ENCODE peak calls at places on chromosomes 16 and 17, in four cellular contexts. V is endothelial cell of umbilical vein, I is breast epithelium, F is H1. T is an unnamed sample.

GRCh38 chr17:27535178-27535928 is 79.1 kb downstream of the KSR1 start:
- DNase-seq in V (peak), I (no peak), F (no peak), T (no peak)

GRCh38 chr17:48770954-48771353 is 42.4 kb upstream of the HOXB13 start:
- DNase-seq in V (no peak), I (no peak), F (no peak), T (no peak)

GRCh38 chr16:64864232-64864803 is 257.5 kb downstream of the CDH11 start:
- DNase-seq in V (no peak), I (no peak), F (no peak), T (no peak)

GRCh38 chr16:13915033-13915635 is 4.8 kb upstream of the ERCC4 start:
- DNase-seq in V (no peak), I (no peak), F (no peak), T (no peak)

GRCh38 chr16:1428511-1428910 is 2.4 kb upstream of the PERCC1 start:
- DNase-seq in V (peak), I (peak), F (peak), T (no peak)

GRCh38 chr17:29243792-29244191 is 2.9 kb upstream of the CRYBA1 start:
- DNase-seq in V (no peak), I (no peak), F (no peak), T (no peak)

GRCh38 chr17:62601438-62601837 is 26.0 kb upstream of the MRC2 start:
- DNase-seq in V (no peak), I (no peak), F (no peak), T (no peak)

GRCh38 chr17:78272181-78272913 is 40.9 kb downstream of the TMEM235 start:
- DNase-seq in V (no peak), I (peak), F (no peak), T (peak)

GRCh38 chr17:13104576-13104975 is 86.7 kb upstream of the ELAC2 start:
- DNase-seq in V (no peak), I (no peak), F (no peak), T (no peak)

GRCh38 chr17:80751070-80751459 is 206.4 kb downstream of the RPTOR start:
- DNase-seq in V (no peak), I (no peak), F (no peak), T (no peak)

GRCh38 chr16:59993101-59993500 is 1259.0 kb upstream of the GOT2 start:
- DNase-seq in V (no peak), I (no peak), F (no peak), T (no peak)

GRCh38 chr17:7132511-7133094 is 18.0 kb upstream of the ASGR2 start:
- DNase-seq in V (peak), I (no peak), F (peak), T (no peak)

GRCh38 chr17:27529230-27529796 is 73.1 kb downstream of the KSR1 start:
- DNase-seq in V (peak), I (no peak), F (no peak), T (no peak)

GRCh38 chr16:11748404-11749254 is 6.0 kb upstream of the TXNDC11 start:
- DNase-seq in V (no peak), I (no peak), F (no peak), T (no peak)

GRCh38 chr17:35812456-35812855 is 3.2 kb downstream of the TAF15 start:
- DNase-seq in V (no peak), I (no peak), F (no peak), T (no peak)

GRCh38 chr16:3907586-3907985 is 27.1 kb upstream of the CREBBP start:
- DNase-seq in V (no peak), I (no peak), F (peak), T (peak)

GRCh38 chr17:6796887-6797490 is 21.0 kb downstream of the FBXO39 start:
- DNase-seq in V (no peak), I (no peak), F (no peak), T (no peak)

GRCh38 chr17:79925242-79925957 is 86.2 kb upstream of the CBX4 start:
- DNase-seq in V (no peak), I (peak), F (no peak), T (no peak)

GRCh38 chr17:48052956-48053757 is 5.0 kb downstream of the NFE2L1 start:
- DNase-seq in V (peak), I (peak), F (no peak), T (no peak)

GRCh38 chr17:47291242-47291873 is 32.4 kb upstream of the EFCAB13 start:
- DNase-seq in V (no peak), I (no peak), F (no peak), T (no peak)

GRCh38 chr17:37718383-37719048 is 26.3 kb downstream of the HNF1B start:
- DNase-seq in V (no peak), I (no peak), F (no peak), T (no peak)

GRCh38 chr17:65220732-65221131 is 83.6 kb downstream of the RGS9 start:
- DNase-seq in V (no peak), I (no peak), F (no peak), T (no peak)

GRCh38 chr17:44355310-44355640 is 8.4 kb downstream of the FAM171A2 start:
- DNase-seq in V (no peak), I (no peak), F (no peak), T (no peak)

GRCh38 chr17:3802461-3803307 is 1.7 kb upstream of the ITGAE start:
- DNase-seq in V (no peak), I (peak), F (no peak), T (no peak)
- TF ChIP-seq POLR2AphosphoS5 in V (no peak), I (peak), F (no peak), T (no peak)

GRCh38 chr17:57955183-57955952 is at the start of gene CUEDC1:
- DNase-seq in V (peak), I (peak), F (peak), T (no peak)

GRCh38 chr17:57957886-57958285 is 2.7 kb upstream of the CUEDC1 start:
- DNase-seq in V (no peak), I (peak), F (peak), T (peak)

GRCh38 chr17:57954421-57955182 is 610 bp downstream of the CUEDC1 start:
- DNase-seq in V (peak), I (no peak), F (peak), T (peak)

GRCh38 chr17:57957120-57957850 is 2.1 kb upstream of the CUEDC1 start:
- DNase-seq in V (no peak), I (peak), F (peak), T (peak)

DNA sequence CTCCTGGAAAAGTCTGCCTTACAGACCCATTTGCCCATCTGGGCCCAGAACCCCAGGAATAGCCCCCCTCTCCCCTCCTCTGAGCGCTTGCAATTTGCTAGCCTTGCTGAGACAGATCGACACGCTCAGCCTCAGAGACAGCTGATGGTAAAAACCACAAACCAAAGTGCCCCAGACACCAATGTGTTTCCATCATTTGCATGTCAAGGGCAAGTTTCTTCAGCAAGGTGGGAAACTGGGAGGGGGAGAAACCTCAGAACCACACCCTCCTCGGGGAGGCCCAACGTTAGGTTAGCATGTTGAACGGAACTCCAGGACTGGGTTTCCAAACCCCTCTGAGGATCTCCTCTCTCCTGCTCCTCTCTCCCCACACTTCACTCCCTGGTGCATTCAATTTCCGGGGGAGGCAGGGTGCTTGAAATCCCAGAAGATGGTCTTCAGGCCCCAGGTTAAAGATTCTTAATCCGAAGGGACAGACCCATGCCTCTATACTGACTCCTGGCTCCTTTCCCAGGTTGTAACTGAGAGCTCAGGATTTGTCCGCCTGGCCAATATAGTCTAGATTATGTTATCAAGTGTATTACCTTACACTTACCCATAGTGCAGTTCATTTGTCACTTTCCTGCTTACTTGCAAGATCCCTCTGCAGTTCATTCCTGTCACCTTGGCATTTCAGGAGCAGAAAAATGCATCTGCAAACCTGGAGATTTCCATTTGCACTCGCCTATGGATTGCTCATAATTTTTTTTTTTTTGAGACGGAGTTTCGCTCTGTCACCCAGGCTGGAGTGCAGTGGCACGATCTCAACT is 1.3 kb upstream of the CUEDC1 start:
- DNase-seq in V (no peak), I (peak), F (peak), T (peak)
- TF ChIP-seq POLR2AphosphoS5 in V (no peak), I (no peak), F (no peak), T (no peak)

GRCh38 chr17:66968916-66969315 is 4.4 kb downstream of the CACNG4 start:
- DNase-seq in V (no peak), I (no peak), F (no peak), T (no peak)
- TF ChIP-seq POLR2AphosphoS5 in V (no peak), I (no peak), F (no peak), T (no peak)

DNA sequence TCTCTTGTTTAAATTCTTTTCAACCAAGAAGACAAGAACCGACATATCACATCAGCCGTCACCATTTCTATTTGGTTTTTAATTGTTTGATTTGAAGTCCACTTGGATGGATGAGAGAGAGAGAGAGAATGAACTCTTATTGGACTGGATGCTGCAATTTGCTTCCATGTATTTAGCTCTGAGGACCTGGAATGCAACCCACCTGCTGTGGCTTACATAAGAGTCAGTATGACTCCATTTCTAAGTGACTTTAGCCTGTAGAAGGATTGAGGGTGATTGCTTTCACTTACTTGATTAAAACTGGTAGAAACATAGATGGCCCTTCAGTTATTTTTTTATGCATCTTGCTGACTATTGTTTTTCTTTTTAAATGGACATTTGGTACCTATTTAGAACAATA is 296.1 kb downstream of the CNTNAP4 start:
- DNase-seq in V (no peak), I (no peak), F (no peak), T (no peak)
- TF ChIP-seq POLR2AphosphoS5 in V (no peak), I (no peak), F (no peak), T (no peak)

DNA sequence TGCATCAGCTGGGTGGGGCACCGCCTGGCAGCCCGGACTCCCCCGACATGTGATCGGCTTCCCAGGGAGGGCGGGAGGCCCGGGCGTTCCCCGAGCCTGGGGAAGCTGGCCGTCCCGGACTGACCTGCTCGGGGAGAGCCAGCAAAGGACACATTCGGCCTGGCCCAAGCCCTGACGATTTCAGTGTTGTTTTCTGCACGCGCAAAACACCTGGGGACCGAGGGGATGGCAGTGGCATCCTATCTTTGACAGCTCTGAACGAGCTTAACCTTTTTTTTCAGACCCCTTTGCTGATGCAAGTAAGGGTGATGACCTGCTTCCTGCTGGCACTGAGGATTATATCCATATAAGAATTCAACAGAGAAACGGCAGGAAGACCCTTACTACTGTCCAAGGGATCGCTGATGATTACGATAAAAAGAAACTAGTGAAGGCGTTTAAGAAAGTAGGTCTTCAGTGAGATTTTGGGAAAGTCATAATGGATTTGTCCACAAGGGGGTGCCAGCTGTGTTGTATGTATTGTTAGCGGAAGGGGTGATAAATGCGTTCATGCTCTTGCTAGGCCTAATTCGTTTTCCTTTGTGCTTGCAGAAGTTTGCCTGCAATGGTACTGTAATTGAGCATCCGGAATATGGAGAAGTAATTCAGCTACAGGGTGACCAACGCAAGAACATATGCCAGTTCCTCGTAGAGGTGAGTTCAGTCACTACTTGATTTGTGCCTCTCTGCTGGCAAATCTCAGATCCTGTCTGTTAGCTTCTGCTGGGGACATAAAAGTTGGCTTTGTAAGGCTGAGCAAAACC is 1.0 kb downstream of the EIF1 start:
- DNase-seq in V (peak), I (peak), F (peak), T (no peak)
- TF ChIP-seq POLR2AphosphoS5 in V (no peak), I (peak), F (peak), T (no peak)

GRCh38 chr17:41907185-41907556 is 11.6 kb downstream of the ACLY start:
- DNase-seq in V (no peak), I (no peak), F (no peak), T (no peak)
- TF ChIP-seq POLR2AphosphoS5 in V (no peak), I (no peak), F (no peak), T (no peak)

GRCh38 chr17:76034433-76035185 is 7.5 kb upstream of the EVPL start:
- DNase-seq in V (no peak), I (no peak), F (no peak), T (no peak)
- TF ChIP-seq POLR2AphosphoS5 in V (no peak), I (no peak), F (no peak), T (no peak)

GRCh38 chr17:3920940-3921852 is 4.9 kb upstream of the P2RX1 start:
- DNase-seq in V (no peak), I (no peak), F (no peak), T (no peak)

GRCh38 chr17:3924421-3925350 is 8.4 kb upstream of the P2RX1 start:
- DNase-seq in V (no peak), I (no peak), F (no peak), T (no peak)

GRCh38 chr17:3921853-3922319 is 5.6 kb upstream of the P2RX1 start:
- DNase-seq in V (no peak), I (no peak), F (no peak), T (no peak)

GRCh38 chr17:3923466-3924190 is 7.4 kb upstream of the P2RX1 start:
- DNase-seq in V (no peak), I (no peak), F (no peak), T (no peak)

DNA sequence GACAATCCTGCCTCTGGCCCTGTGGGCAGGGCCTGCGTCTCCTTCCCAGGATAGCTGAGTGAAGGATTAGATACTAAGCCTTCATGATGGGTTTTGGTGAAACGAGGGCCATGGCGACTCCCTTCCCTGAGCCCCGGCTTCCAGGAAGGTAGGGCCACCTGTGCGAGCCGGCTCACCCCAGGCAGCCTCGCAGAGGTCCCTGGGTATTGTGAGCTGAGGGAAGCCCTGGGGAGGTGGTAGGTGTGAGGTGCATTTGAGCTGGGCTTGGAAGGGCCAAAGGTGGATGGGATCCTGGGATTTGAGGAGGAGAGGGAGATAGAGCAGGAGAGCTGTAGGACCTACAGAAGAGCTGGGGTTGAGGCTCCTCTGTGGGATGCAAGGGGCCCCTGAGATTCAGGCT is 6.5 kb upstream of the P2RX1 start:
- DNase-seq in V (no peak), I (no peak), F (no peak), T (no peak)
- TF ChIP-seq POLR2AphosphoS5 in V (no peak), I (no peak), F (no peak), T (no peak)

GRCh38 chr17:50691550-50692447 is 15.9 kb downstream of the ANKRD40 start:
- DNase-seq in V (no peak), I (no peak), F (no peak), T (peak)
- TF ChIP-seq POLR2AphosphoS5 in V (no peak), I (no peak), F (no peak), T (no peak)

DNA sequence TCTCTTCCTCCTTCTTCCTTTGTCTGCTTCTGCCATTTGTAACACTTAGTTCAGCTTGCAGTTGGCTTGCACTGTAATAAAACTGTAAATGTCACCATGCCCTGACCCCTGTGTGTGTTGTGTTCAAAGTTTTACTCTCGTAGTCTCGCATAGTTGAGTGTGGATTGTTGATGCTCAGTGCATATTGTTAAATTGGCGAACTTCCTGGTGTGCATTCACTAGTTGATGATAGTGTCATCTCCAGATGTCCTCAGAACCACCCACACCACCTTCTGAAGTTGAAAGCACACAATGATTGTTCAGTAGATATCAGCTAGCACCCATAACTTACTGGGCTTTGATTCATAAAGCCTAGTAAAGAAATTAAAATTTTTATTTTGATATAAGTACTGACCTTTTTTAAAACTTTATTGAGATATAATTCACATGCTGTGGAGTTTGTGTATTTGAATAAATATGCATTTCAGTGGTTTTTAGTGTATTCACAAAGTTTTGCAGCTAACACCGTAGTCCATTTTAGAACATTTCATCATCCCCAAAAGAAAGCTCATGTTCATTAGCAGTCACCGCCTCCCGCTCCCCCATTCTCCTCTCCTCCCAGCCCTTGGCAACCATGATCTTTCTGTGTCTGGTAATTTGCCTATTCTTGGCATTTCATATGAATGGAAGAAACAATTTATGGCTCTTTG is 25.0 kb downstream of the USP10 start:
- DNase-seq in V (no peak), I (no peak), F (no peak), T (no peak)
- TF ChIP-seq POLR2AphosphoS5 in V (no peak), I (no peak), F (no peak), T (no peak)

T was measured in suprapubic skin.